ENCODE peak calls at places on chromosomes 4 and X, in six cellular contexts. One of them, this sample, is unnamed.
A peak's percentile ranks its signal among the peaks of the same experiment; 100 is the strongest.

GRCh38 chr4:98905834-98906233 is 23.1 kb downstream of the EIF4E start:
- DNase-seq in activated T-cell treated with anti-CD3 and anti-CD28 coated beads for 1 hour: no peak
- DNase-seq in NCI-H1417: no peak
- DNase-seq in bronchial epithelial cell: no peak
- DNase-seq in GM12865: no peak
- DNase-seq in cerebellum: no peak
- DNase-seq in this sample: no peak

GRCh38 chr4:10926025-10926424 is 241.5 kb upstream of the CLNK start:
- DNase-seq in GM12865: no peak
- DNase-seq in activated T-cell treated with anti-CD3 and anti-CD28 coated beads for 1 hour: no peak
- DNase-seq in cerebellum: no peak
- DNase-seq in NCI-H1417: no peak
- DNase-seq in bronchial epithelial cell: peak; percentile 29
- DNase-seq in this sample: no peak

GRCh38 chr4:78058591-78059523 is 1.7 kb downstream of the FRAS1 start:
- DNase-seq in activated T-cell treated with anti-CD3 and anti-CD28 coated beads for 1 hour: no peak
- DNase-seq in GM12865: no peak
- DNase-seq in cerebellum: peak; percentile 20
- DNase-seq in NCI-H1417: peak; percentile 81
- DNase-seq in bronchial epithelial cell: peak; percentile 40
- DNase-seq in this sample: peak; percentile 74

GRCh38 chrX:129931411-129932136 is 25.6 kb downstream of the UTP14A start:
- DNase-seq in cerebellum: peak; percentile 89
- DNase-seq in activated T-cell treated with anti-CD3 and anti-CD28 coated beads for 1 hour: peak; percentile 32
- DNase-seq in NCI-H1417: peak; percentile 79
- DNase-seq in GM12865: peak; percentile 94
- DNase-seq in bronchial epithelial cell: peak; percentile 68
- DNase-seq in this sample: peak; percentile 91

GRCh38 chrX:148049441-148049840 is 68.3 kb downstream of the FMR1NB start:
- DNase-seq in cerebellum: peak; percentile 12
- DNase-seq in bronchial epithelial cell: peak; percentile 23
- DNase-seq in activated T-cell treated with anti-CD3 and anti-CD28 coated beads for 1 hour: no peak
- DNase-seq in NCI-H1417: peak; percentile 2
- DNase-seq in GM12865: peak; percentile 45
- DNase-seq in this sample: no peak

GRCh38 chr4:40065010-40065409 is 8.4 kb downstream of the N4BP2 start:
- DNase-seq in NCI-H1417: no peak
- DNase-seq in cerebellum: no peak
- DNase-seq in GM12865: no peak
- DNase-seq in activated T-cell treated with anti-CD3 and anti-CD28 coated beads for 1 hour: no peak
- DNase-seq in bronchial epithelial cell: no peak
- DNase-seq in this sample: no peak

GRCh38 chr4:7384929-7385890 is 49.5 kb downstream of the PSAPL1 start:
- DNase-seq in bronchial epithelial cell: no peak
- DNase-seq in activated T-cell treated with anti-CD3 and anti-CD28 coated beads for 1 hour: no peak
- DNase-seq in NCI-H1417: no peak
- DNase-seq in cerebellum: no peak
- DNase-seq in GM12865: no peak
- DNase-seq in this sample: no peak

GRCh38 chr4:161704040-161704439 is 459.8 kb downstream of the FSTL5 start:
- DNase-seq in bronchial epithelial cell: no peak
- DNase-seq in activated T-cell treated with anti-CD3 and anti-CD28 coated beads for 1 hour: no peak
- DNase-seq in cerebellum: no peak
- DNase-seq in GM12865: no peak
- DNase-seq in NCI-H1417: no peak
- DNase-seq in this sample: no peak

GRCh38 chr4:161555689-161556660 is 607.8 kb downstream of the FSTL5 start:
- DNase-seq in bronchial epithelial cell: peak; percentile 69
- DNase-seq in NCI-H1417: no peak
- DNase-seq in activated T-cell treated with anti-CD3 and anti-CD28 coated beads for 1 hour: no peak
- DNase-seq in GM12865: peak; percentile 68
- DNase-seq in cerebellum: no peak
- DNase-seq in this sample: no peak

GRCh38 chrX:2632533-2633504 is 58.3 kb upstream of the CD99 start:
- DNase-seq in cerebellum: no peak
- DNase-seq in bronchial epithelial cell: peak; percentile 73
- DNase-seq in GM12865: no peak
- DNase-seq in NCI-H1417: no peak
- DNase-seq in activated T-cell treated with anti-CD3 and anti-CD28 coated beads for 1 hour: no peak
- DNase-seq in this sample: no peak

GRCh38 chr4:118335316-118335715 is 17.5 kb downstream of the PRSS12 start:
- DNase-seq in activated T-cell treated with anti-CD3 and anti-CD28 coated beads for 1 hour: no peak
- DNase-seq in cerebellum: no peak
- DNase-seq in GM12865: no peak
- DNase-seq in bronchial epithelial cell: no peak
- DNase-seq in NCI-H1417: no peak
- DNase-seq in this sample: no peak

GRCh38 chrX:40149286-40150175 is 51.8 kb upstream of the BCOR start:
- DNase-seq in GM12865: no peak
- DNase-seq in bronchial epithelial cell: no peak
- DNase-seq in cerebellum: no peak
- DNase-seq in activated T-cell treated with anti-CD3 and anti-CD28 coated beads for 1 hour: no peak
- DNase-seq in NCI-H1417: no peak
- DNase-seq in this sample: no peak

GRCh38 chrX:370244-370962 is 16.3 kb downstream of the PPP2R3B start:
- DNase-seq in GM12865: no peak
- DNase-seq in bronchial epithelial cell: no peak
- DNase-seq in activated T-cell treated with anti-CD3 and anti-CD28 coated beads for 1 hour: no peak
- DNase-seq in cerebellum: no peak
- DNase-seq in NCI-H1417: no peak
- DNase-seq in this sample: no peak

GRCh38 chrX:15644560-15644872 is 20.1 kb downstream of the CLTRN start:
- DNase-seq in GM12865: no peak
- DNase-seq in activated T-cell treated with anti-CD3 and anti-CD28 coated beads for 1 hour: no peak
- DNase-seq in cerebellum: no peak
- DNase-seq in NCI-H1417: no peak
- DNase-seq in bronchial epithelial cell: no peak
- DNase-seq in this sample: no peak

GRCh38 chrX:53494427-53494826 is 60.3 kb upstream of the HSD17B10 start:
- DNase-seq in GM12865: no peak
- DNase-seq in bronchial epithelial cell: no peak
- DNase-seq in cerebellum: no peak
- DNase-seq in activated T-cell treated with anti-CD3 and anti-CD28 coated beads for 1 hour: no peak
- DNase-seq in NCI-H1417: no peak
- DNase-seq in this sample: peak; percentile 2

GRCh38 chrX:99717716-99718115 is 692.4 kb downstream of the PCDH19 start:
- DNase-seq in activated T-cell treated with anti-CD3 and anti-CD28 coated beads for 1 hour: no peak
- DNase-seq in GM12865: no peak
- DNase-seq in bronchial epithelial cell: no peak
- DNase-seq in cerebellum: no peak
- DNase-seq in NCI-H1417: no peak
- DNase-seq in this sample: no peak

GRCh38 chr4:92455956-92456355 is 152.2 kb downstream of the GRID2 start:
- DNase-seq in activated T-cell treated with anti-CD3 and anti-CD28 coated beads for 1 hour: no peak
- DNase-seq in GM12865: no peak
- DNase-seq in NCI-H1417: no peak
- DNase-seq in cerebellum: no peak
- DNase-seq in bronchial epithelial cell: no peak
- DNase-seq in this sample: no peak

GRCh38 chr4:139015948-139016451 is 419 bp downstream of the NOCT start:
- DNase-seq in activated T-cell treated with anti-CD3 and anti-CD28 coated beads for 1 hour: peak; percentile 23
- DNase-seq in GM12865: peak; percentile 73
- DNase-seq in bronchial epithelial cell: no peak
- DNase-seq in NCI-H1417: peak; percentile 92
- DNase-seq in cerebellum: peak; percentile 56
- DNase-seq in this sample: peak; percentile 63

GRCh38 chr4:30952526-30953219 is 232.5 kb downstream of the PCDH7 start:
- DNase-seq in activated T-cell treated with anti-CD3 and anti-CD28 coated beads for 1 hour: no peak
- DNase-seq in cerebellum: no peak
- DNase-seq in GM12865: no peak
- DNase-seq in bronchial epithelial cell: peak; percentile 73
- DNase-seq in NCI-H1417: no peak
- DNase-seq in this sample: no peak

This sample was measured in thyroid gland.